ENCODE peak calls at places on chromosomes 1 and 21, in four cellular contexts. One of them, this sample, is unnamed.

GRCh38 chr21:14753466-14754258 is 207.5 kb upstream of the SAMSN1 start:
- DNase-seq in CD8-positive, alpha-beta memory T cell: no peak
- DNase-seq in Peyer's patch: no peak
- DNase-seq in 8988T: no peak
- DNase-seq in this sample: no peak

GRCh38 chr1:41380979-41381690 is 19.9 kb downstream of the FOXO6 start:
- DNase-seq in Peyer's patch: no peak
- DNase-seq in 8988T: no peak
- DNase-seq in CD8-positive, alpha-beta memory T cell: no peak
- DNase-seq in this sample: no peak

GRCh38 chr1:229699613-229700242 is 73.7 kb downstream of the URB2 start:
- DNase-seq in 8988T: no peak
- DNase-seq in CD8-positive, alpha-beta memory T cell: no peak
- DNase-seq in Peyer's patch: no peak
- DNase-seq in this sample: peak; percentile 7

GRCh38 chr1:230317823-230318819 is 108.0 kb downstream of the PGBD5 start:
- DNase-seq in 8988T: no peak
- DNase-seq in Peyer's patch: no peak
- DNase-seq in CD8-positive, alpha-beta memory T cell: no peak
- DNase-seq in this sample: peak; percentile 42

GRCh38 chr1:88983791-88984552 is 8.5 kb downstream of the KYAT3 start:
- DNase-seq in CD8-positive, alpha-beta memory T cell: no peak
- DNase-seq in 8988T: peak; percentile 28
- DNase-seq in Peyer's patch: no peak
- DNase-seq in this sample: peak; percentile 65

GRCh38 chr1:203327684-203328457 is 22.6 kb downstream of the BTG2 start:
- DNase-seq in 8988T: peak; percentile 53
- DNase-seq in CD8-positive, alpha-beta memory T cell: peak; percentile 67
- DNase-seq in Peyer's patch: peak; percentile 91
- DNase-seq in this sample: peak; percentile 75

GRCh38 chr1:20883766-20884165 is 96.7 kb upstream of the HP1BP3 start:
- DNase-seq in 8988T: no peak
- DNase-seq in CD8-positive, alpha-beta memory T cell: no peak
- DNase-seq in Peyer's patch: no peak
- DNase-seq in this sample: no peak

GRCh38 chr1:39940980-39941871 is 13.7 kb upstream of the MFSD2A start:
- DNase-seq in Peyer's patch: no peak
- DNase-seq in CD8-positive, alpha-beta memory T cell: no peak
- DNase-seq in 8988T: no peak
- DNase-seq in this sample: no peak

GRCh38 chr1:61950418-61950817 is 208.1 kb downstream of the PATJ start:
- DNase-seq in Peyer's patch: no peak
- DNase-seq in 8988T: no peak
- DNase-seq in CD8-positive, alpha-beta memory T cell: no peak
- DNase-seq in this sample: peak; percentile 64

GRCh38 chr1:62884156-62884740 is 100.3 kb downstream of the ATG4C start:
- DNase-seq in Peyer's patch: no peak
- DNase-seq in 8988T: no peak
- DNase-seq in CD8-positive, alpha-beta memory T cell: no peak
- DNase-seq in this sample: no peak

GRCh38 chr1:155860939-155861496 is 1.7 kb downstream of the SYT11 start:
- DNase-seq in Peyer's patch: no peak
- DNase-seq in 8988T: no peak
- DNase-seq in CD8-positive, alpha-beta memory T cell: no peak
- DNase-seq in this sample: no peak

GRCh38 chr1:218658294-218658693 is 313.2 kb downstream of the TGFB2 start:
- DNase-seq in CD8-positive, alpha-beta memory T cell: no peak
- DNase-seq in Peyer's patch: no peak
- DNase-seq in 8988T: no peak
- DNase-seq in this sample: no peak

GRCh38 chr1:67355745-67356424 is 48.2 kb downstream of the IL12RB2 start:
- DNase-seq in CD8-positive, alpha-beta memory T cell: no peak
- DNase-seq in Peyer's patch: no peak
- DNase-seq in 8988T: no peak
- DNase-seq in this sample: no peak